ENCODE peak calls at places on chromosomes 6 and 20, in five cellular contexts. O is COR-L47; M is NCI-H2171; E is activated CD4-positive, alpha-beta T cell treated with anti-CD3 and anti-CD28 coated beads, Interleukin-2, amount 50 U/mL, for 1 hour; X is nucleus accumbens. P is an unnamed sample.

GRCh38 chr6:83307849-83308248 is 114.7 kb downstream of the RWDD2A start:
- DNase-seq in O (peak), M (no peak), E (no peak), X (no peak), P (no peak)

GRCh38 chr6:151067684-151068596 is 171.8 kb upstream of the AKAP12 start:
- DNase-seq in O (peak), M (no peak), E (no peak), X (no peak), P (no peak)

GRCh38 chr6:14665827-14666724 is 548.5 kb downstream of the CD83 start:
- DNase-seq in O (no peak), M (no peak), E (no peak), X (no peak), P (no peak)

GRCh38 chr20:1227121-1227582 is 1.3 kb downstream of the RAD21L1 start:
- DNase-seq in O (no peak), M (no peak), E (no peak), X (no peak), P (no peak)

GRCh38 chr6:157070403-157071107 is 252.8 kb downstream of the TMEM242 start:
- DNase-seq in O (no peak), M (no peak), E (no peak), X (no peak), P (no peak)

GRCh38 chr20:48202774-48203173 is 417.5 kb upstream of the SULF2 start:
- DNase-seq in O (no peak), M (no peak), E (no peak), X (no peak), P (no peak)

GRCh38 chr6:37459981-37460800 is 27.2 kb downstream of the CMTR1 start:
- DNase-seq in O (peak), M (peak), E (no peak), X (no peak), P (no peak)

GRCh38 chr6:154539593-154540269 is 29.2 kb upstream of the CNKSR3 start:
- DNase-seq in O (no peak), M (no peak), E (no peak), X (no peak), P (no peak)

GRCh38 chr6:132084811-132085509 is 133.8 kb upstream of the CCN2 start:
- DNase-seq in O (no peak), M (no peak), E (no peak), X (no peak), P (no peak)

GRCh38 chr6:5599112-5599511 is 337.8 kb downstream of the FARS2 start:
- DNase-seq in O (no peak), M (no peak), E (no peak), X (no peak), P (no peak)

GRCh38 chr6:1878330-1878729 is 268.6 kb downstream of the FOXC1 start:
- DNase-seq in O (no peak), M (no peak), E (no peak), X (no peak), P (no peak)

GRCh38 chr6:44057238-44057930 is 69.9 kb downstream of the MRPL14 start:
- DNase-seq in O (no peak), M (no peak), E (no peak), X (no peak), P (no peak)

GRCh38 chr6:138571585-138572199 is 72.4 kb upstream of the NHSL1 start:
- DNase-seq in O (no peak), M (no peak), E (no peak), X (no peak), P (no peak)

GRCh38 chr6:157219201-157220200 is 103.8 kb downstream of the TMEM242 start:
- DNase-seq in O (no peak), M (no peak), E (no peak), X (no peak), P (no peak)

GRCh38 chr6:127879685-127880084 is 21.2 kb downstream of the THEMIS start:
- DNase-seq in O (no peak), M (no peak), E (no peak), X (no peak), P (peak)

GRCh38 chr6:43913388-43914271 is 143.6 kb downstream of the VEGFA start:
- DNase-seq in O (no peak), M (no peak), E (no peak), X (no peak), P (no peak)

GRCh38 chr6:71349395-71349794 is 60.8 kb downstream of the OGFRL1 start:
- DNase-seq in O (peak), M (peak), E (no peak), X (no peak), P (no peak)

GRCh38 chr6:26550250-26550993 is 12.3 kb downstream of the HMGN4 start:
- DNase-seq in O (peak), M (no peak), E (peak), X (no peak), P (peak)

GRCh38 chr6:33794910-33795615 is 6.1 kb upstream of the LEMD2 start:
- DNase-seq in O (no peak), M (no peak), E (no peak), X (no peak), P (no peak)

GRCh38 chr20:2140561-2140960 is 38.9 kb downstream of the STK35 start:
- DNase-seq in O (no peak), M (no peak), E (no peak), X (no peak), P (no peak)

GRCh38 chr20:61762886-61763739 is 302.6 kb downstream of the TAF4 start:
- DNase-seq in O (no peak), M (no peak), E (no peak), X (no peak), P (no peak)

GRCh38 chr6:47414517-47415167 is 62.9 kb upstream of the CD2AP start:
- DNase-seq in O (no peak), M (no peak), E (no peak), X (no peak), P (no peak)

GRCh38 chr6:137776786-137777185 is 90.3 kb upstream of the TNFAIP3 start:
- DNase-seq in O (no peak), M (no peak), E (no peak), X (no peak), P (no peak)

GRCh38 chr6:13708679-13709261 is 2.9 kb downstream of the RANBP9 start:
- DNase-seq in O (no peak), M (no peak), E (no peak), X (no peak), P (no peak)

GRCh38 chr6:53793318-53793975 is 1.4 kb upstream of the LRRC1 start:
- DNase-seq in O (peak), M (peak), E (peak), X (no peak), P (peak)

GRCh38 chr20:7608246-7608645 is 332.0 kb downstream of the HAO1 start:
- DNase-seq in O (no peak), M (no peak), E (no peak), X (no peak), P (no peak)

GRCh38 chr20:58669287-58670006 is 18.4 kb downstream of the STX16 start:
- DNase-seq in O (no peak), M (no peak), E (no peak), X (no peak), P (no peak)

GRCh38 chr6:53042112-53042511 is 23.1 kb upstream of the FBXO9 start:
- DNase-seq in O (no peak), M (no peak), E (no peak), X (no peak), P (no peak)

GRCh38 chr6:35599761-35600658 is 87.3 kb upstream of the TULP1 start:
- DNase-seq in O (no peak), M (no peak), E (no peak), X (no peak), P (no peak)

GRCh38 chr6:149642829-149643580 is 5.5 kb downstream of the KATNA1 start:
- DNase-seq in O (no peak), M (no peak), E (no peak), X (no peak), P (no peak)

GRCh38 chr6:136983692-136984091 is 61.1 kb downstream of the IL20RA start:
- DNase-seq in O (no peak), M (no peak), E (no peak), X (no peak), P (no peak)

GRCh38 chr6:72661408-72661807 is 39.5 kb downstream of the KCNQ5 start:
- DNase-seq in O (no peak), M (no peak), E (no peak), X (no peak), P (no peak)

P was measured in effector CD4-positive, alpha-beta T cell.